ENCODE peak calls at places on chromosomes 3 and 15, in five cellular contexts. One of them, this sample, is unnamed.

GRCh38 chr3:140006331-140006730 is 71.3 kb downstream of the CLSTN2 start:
- DNase-seq in midbrain: no peak
- DNase-seq in AG10803: no peak
- DNase-seq in thyroid gland: no peak
- DNase-seq in activated gamma-delta T cell treated with anti-CD3 and anti-CD28 coated beads, Interleukin-2, amount 50 U/mL, for 16 hours: no peak
- DNase-seq in this sample: no peak

GRCh38 chr15:84725001-84725491 is 9.1 kb upstream of the SEC11A start:
- DNase-seq in midbrain: no peak
- DNase-seq in AG10803: peak
- DNase-seq in thyroid gland: no peak
- DNase-seq in activated gamma-delta T cell treated with anti-CD3 and anti-CD28 coated beads, Interleukin-2, amount 50 U/mL, for 16 hours: no peak
- DNase-seq in this sample: no peak

GRCh38 chr3:160697628-160698382 is 20.8 kb downstream of the ARL14 start:
- DNase-seq in midbrain: no peak
- DNase-seq in AG10803: peak
- DNase-seq in thyroid gland: no peak
- DNase-seq in activated gamma-delta T cell treated with anti-CD3 and anti-CD28 coated beads, Interleukin-2, amount 50 U/mL, for 16 hours: no peak
- DNase-seq in this sample: peak

GRCh38 chr3:108241721-108242120 is 19.5 kb upstream of the IFT57 start:
- DNase-seq in midbrain: no peak
- DNase-seq in AG10803: no peak
- DNase-seq in thyroid gland: no peak
- DNase-seq in activated gamma-delta T cell treated with anti-CD3 and anti-CD28 coated beads, Interleukin-2, amount 50 U/mL, for 16 hours: no peak
- DNase-seq in this sample: no peak

GRCh38 chr15:38660726-38661125 is 96.1 kb upstream of the RASGRP1 start:
- DNase-seq in midbrain: no peak
- DNase-seq in AG10803: no peak
- DNase-seq in thyroid gland: no peak
- DNase-seq in activated gamma-delta T cell treated with anti-CD3 and anti-CD28 coated beads, Interleukin-2, amount 50 U/mL, for 16 hours: no peak
- DNase-seq in this sample: no peak

GRCh38 chr15:68789041-68789920 is 31.4 kb downstream of the ANP32A start:
- DNase-seq in midbrain: no peak
- DNase-seq in AG10803: no peak
- DNase-seq in thyroid gland: peak
- DNase-seq in activated gamma-delta T cell treated with anti-CD3 and anti-CD28 coated beads, Interleukin-2, amount 50 U/mL, for 16 hours: no peak
- DNase-seq in this sample: no peak

GRCh38 chr3:76523337-76523736 is 516.6 kb upstream of the ROBO2 start:
- DNase-seq in midbrain: no peak
- DNase-seq in AG10803: no peak
- DNase-seq in thyroid gland: no peak
- DNase-seq in activated gamma-delta T cell treated with anti-CD3 and anti-CD28 coated beads, Interleukin-2, amount 50 U/mL, for 16 hours: no peak
- DNase-seq in this sample: peak

GRCh38 chr3:159796744-159797143 is 191.9 kb upstream of the IL12A start:
- DNase-seq in midbrain: no peak
- DNase-seq in AG10803: peak
- DNase-seq in thyroid gland: no peak
- DNase-seq in activated gamma-delta T cell treated with anti-CD3 and anti-CD28 coated beads, Interleukin-2, amount 50 U/mL, for 16 hours: no peak
- DNase-seq in this sample: peak

GRCh38 chr15:83784975-83785374 is 131.1 kb downstream of the ADAMTSL3 start:
- DNase-seq in midbrain: no peak
- DNase-seq in AG10803: no peak
- DNase-seq in thyroid gland: no peak
- DNase-seq in activated gamma-delta T cell treated with anti-CD3 and anti-CD28 coated beads, Interleukin-2, amount 50 U/mL, for 16 hours: no peak
- DNase-seq in this sample: no peak

GRCh38 chr15:29566914-29567313 is 255.4 kb downstream of the TJP1 start:
- DNase-seq in midbrain: no peak
- DNase-seq in AG10803: no peak
- DNase-seq in thyroid gland: no peak
- DNase-seq in activated gamma-delta T cell treated with anti-CD3 and anti-CD28 coated beads, Interleukin-2, amount 50 U/mL, for 16 hours: no peak
- DNase-seq in this sample: no peak

GRCh38 chr3:81349941-81350340 is 411.5 kb downstream of the GBE1 start:
- DNase-seq in midbrain: peak
- DNase-seq in AG10803: no peak
- DNase-seq in thyroid gland: no peak
- DNase-seq in activated gamma-delta T cell treated with anti-CD3 and anti-CD28 coated beads, Interleukin-2, amount 50 U/mL, for 16 hours: no peak
- DNase-seq in this sample: no peak

GRCh38 chr15:19987389-19988048 is 554.1 kb downstream of the GOLGA6L6 start:
- DNase-seq in midbrain: no peak
- DNase-seq in AG10803: no peak
- DNase-seq in thyroid gland: no peak
- DNase-seq in activated gamma-delta T cell treated with anti-CD3 and anti-CD28 coated beads, Interleukin-2, amount 50 U/mL, for 16 hours: no peak
- DNase-seq in this sample: no peak

GRCh38 chr3:127590282-127590592 is 296 bp downstream of the TPRA1 start:
- DNase-seq in midbrain: no peak
- DNase-seq in AG10803: no peak
- DNase-seq in thyroid gland: peak
- DNase-seq in activated gamma-delta T cell treated with anti-CD3 and anti-CD28 coated beads, Interleukin-2, amount 50 U/mL, for 16 hours: no peak
- DNase-seq in this sample: no peak

GRCh38 chr15:77497108-77497737 is 76.5 kb downstream of the HMG20A start:
- DNase-seq in midbrain: peak
- DNase-seq in AG10803: peak
- DNase-seq in thyroid gland: peak
- DNase-seq in activated gamma-delta T cell treated with anti-CD3 and anti-CD28 coated beads, Interleukin-2, amount 50 U/mL, for 16 hours: no peak
- DNase-seq in this sample: peak

GRCh38 chr3:152176241-152176640 is 92.5 kb upstream of the MBNL1 start:
- DNase-seq in midbrain: no peak
- DNase-seq in AG10803: peak
- DNase-seq in thyroid gland: no peak
- DNase-seq in activated gamma-delta T cell treated with anti-CD3 and anti-CD28 coated beads, Interleukin-2, amount 50 U/mL, for 16 hours: no peak
- DNase-seq in this sample: no peak

GRCh38 chr3:179961081-179962078 is 75.4 kb downstream of the PEX5L start:
- DNase-seq in midbrain: no peak
- DNase-seq in AG10803: no peak
- DNase-seq in thyroid gland: no peak
- DNase-seq in activated gamma-delta T cell treated with anti-CD3 and anti-CD28 coated beads, Interleukin-2, amount 50 U/mL, for 16 hours: no peak
- DNase-seq in this sample: no peak

GRCh38 chr3:48222616-48223513 is at the start of gene CAMP:
- DNase-seq in midbrain: no peak
- DNase-seq in AG10803: peak
- DNase-seq in thyroid gland: peak
- DNase-seq in activated gamma-delta T cell treated with anti-CD3 and anti-CD28 coated beads, Interleukin-2, amount 50 U/mL, for 16 hours: no peak
- DNase-seq in this sample: peak

GRCh38 chr15:71654714-71655174 is 155.6 kb upstream of the NR2E3 start:
- DNase-seq in midbrain: no peak
- DNase-seq in AG10803: no peak
- DNase-seq in thyroid gland: peak
- DNase-seq in activated gamma-delta T cell treated with anti-CD3 and anti-CD28 coated beads, Interleukin-2, amount 50 U/mL, for 16 hours: no peak
- DNase-seq in this sample: no peak

GRCh38 chr3:20905210-20905805 is 719.3 kb upstream of the SGO1 start:
- DNase-seq in midbrain: no peak
- DNase-seq in AG10803: no peak
- DNase-seq in thyroid gland: no peak
- DNase-seq in activated gamma-delta T cell treated with anti-CD3 and anti-CD28 coated beads, Interleukin-2, amount 50 U/mL, for 16 hours: no peak
- DNase-seq in this sample: no peak

GRCh38 chr3:19106307-19106706 is 42.0 kb upstream of the KCNH8 start:
- DNase-seq in midbrain: no peak
- DNase-seq in AG10803: no peak
- DNase-seq in thyroid gland: no peak
- DNase-seq in activated gamma-delta T cell treated with anti-CD3 and anti-CD28 coated beads, Interleukin-2, amount 50 U/mL, for 16 hours: no peak
- DNase-seq in this sample: no peak

GRCh38 chr3:48848816-48849515 is 1.3 kb upstream of the PRKAR2A start:
- DNase-seq in midbrain: no peak
- DNase-seq in AG10803: no peak
- DNase-seq in thyroid gland: no peak
- DNase-seq in activated gamma-delta T cell treated with anti-CD3 and anti-CD28 coated beads, Interleukin-2, amount 50 U/mL, for 16 hours: no peak
- DNase-seq in this sample: no peak

GRCh38 chr3:50620420-50620819 is 3.5 kb downstream of the MAPKAPK3 start:
- DNase-seq in midbrain: peak
- DNase-seq in AG10803: no peak
- DNase-seq in thyroid gland: no peak
- DNase-seq in activated gamma-delta T cell treated with anti-CD3 and anti-CD28 coated beads, Interleukin-2, amount 50 U/mL, for 16 hours: no peak
- DNase-seq in this sample: no peak

GRCh38 chr3:159861369-159861987 is 127.2 kb upstream of the IL12A start:
- DNase-seq in midbrain: no peak
- DNase-seq in AG10803: no peak
- DNase-seq in thyroid gland: no peak
- DNase-seq in activated gamma-delta T cell treated with anti-CD3 and anti-CD28 coated beads, Interleukin-2, amount 50 U/mL, for 16 hours: no peak
- DNase-seq in this sample: peak

GRCh38 chr3:123295901-123296250 is 94.1 kb downstream of the SEC22A start:
- DNase-seq in midbrain: no peak
- DNase-seq in AG10803: no peak
- DNase-seq in thyroid gland: no peak
- DNase-seq in activated gamma-delta T cell treated with anti-CD3 and anti-CD28 coated beads, Interleukin-2, amount 50 U/mL, for 16 hours: no peak
- DNase-seq in this sample: no peak

GRCh38 chr15:74651251-74651741 is 35.7 kb downstream of the CLK3 start:
- DNase-seq in midbrain: peak
- DNase-seq in AG10803: peak
- DNase-seq in thyroid gland: peak
- DNase-seq in activated gamma-delta T cell treated with anti-CD3 and anti-CD28 coated beads, Interleukin-2, amount 50 U/mL, for 16 hours: no peak
- DNase-seq in this sample: no peak

GRCh38 chr15:78327442-78327841 is 12.7 kb upstream of the CRABP1 start:
- DNase-seq in midbrain: no peak
- DNase-seq in AG10803: peak
- DNase-seq in thyroid gland: no peak
- DNase-seq in activated gamma-delta T cell treated with anti-CD3 and anti-CD28 coated beads, Interleukin-2, amount 50 U/mL, for 16 hours: no peak
- DNase-seq in this sample: no peak